ENCODE peak calls at places on chromosomes 7 and 10, in seven cellular contexts. One of them, this sample, is unnamed. For H4K20me1, the result is how much of the 10 kb centered on the place peaks cover.

GRCh38 chr10:69636626-69637550 is 6.8 kb downstream of the FAM241B start:
- DNase-seq in IMR-90: no peak
- DNase-seq in mammary epithelial cell: no peak
- DNase-seq in GM23338: peak
- DNase-seq in fibroblast of lung: no peak
- DNase-seq in GM23248: peak
- DNase-seq in neural progenitor cell: peak
- DNase-seq in this sample: no peak

GRCh38 chr7:48052748-48053147 is 17.4 kb downstream of the C7orf57 start:
- DNase-seq in IMR-90: peak
- DNase-seq in mammary epithelial cell: peak
- DNase-seq in GM23338: no peak
- DNase-seq in fibroblast of lung: peak
- DNase-seq in GM23248: peak
- DNase-seq in neural progenitor cell: no peak
- DNase-seq in this sample: peak

GRCh38 chr10:47165711-47166404 is 134.1 kb upstream of the GDF10 start:
- DNase-seq in IMR-90: peak
- DNase-seq in mammary epithelial cell: no peak
- DNase-seq in GM23338: no peak
- DNase-seq in fibroblast of lung: peak
- DNase-seq in GM23248: peak
- DNase-seq in neural progenitor cell: no peak
- DNase-seq in this sample: peak

GRCh38 chr10:100632027-100632426 is 96.3 kb downstream of the HIF1AN start:
- DNase-seq in IMR-90: no peak
- DNase-seq in mammary epithelial cell: no peak
- DNase-seq in GM23338: no peak
- DNase-seq in fibroblast of lung: no peak
- DNase-seq in GM23248: no peak
- DNase-seq in neural progenitor cell: no peak
- DNase-seq in this sample: no peak

GRCh38 chr10:112912441-112912911 is 37.6 kb upstream of the TCF7L2 start:
- DNase-seq in IMR-90: peak
- DNase-seq in mammary epithelial cell: no peak
- DNase-seq in GM23338: no peak
- DNase-seq in fibroblast of lung: peak
- DNase-seq in GM23248: no peak
- DNase-seq in neural progenitor cell: no peak
- DNase-seq in this sample: no peak

GRCh38 chr7:124033093-124033806 is 383 bp upstream of the TMEM229A start:
- DNase-seq in IMR-90: no peak
- DNase-seq in mammary epithelial cell: no peak
- DNase-seq in GM23338: peak
- DNase-seq in fibroblast of lung: peak
- DNase-seq in GM23248: peak
- DNase-seq in neural progenitor cell: peak
- DNase-seq in this sample: peak

GRCh38 chr10:132302911-132303310 is 4.8 kb downstream of the STK32C start:
- DNase-seq in IMR-90: no peak
- DNase-seq in mammary epithelial cell: no peak
- DNase-seq in GM23338: no peak
- DNase-seq in fibroblast of lung: no peak
- DNase-seq in GM23248: no peak
- DNase-seq in neural progenitor cell: no peak
- DNase-seq in this sample: no peak

GRCh38 chr10:131759347-131759746 is 141.5 kb upstream of the PPP2R2D start:
- DNase-seq in IMR-90: no peak
- DNase-seq in mammary epithelial cell: no peak
- DNase-seq in GM23338: no peak
- DNase-seq in fibroblast of lung: no peak
- DNase-seq in GM23248: no peak
- DNase-seq in neural progenitor cell: no peak
- DNase-seq in this sample: no peak

GRCh38 chr10:93600861-93601773 is at the start of gene RBP4:
- DNase-seq in IMR-90: peak
- DNase-seq in mammary epithelial cell: no peak
- DNase-seq in GM23338: peak
- DNase-seq in fibroblast of lung: peak
- DNase-seq in GM23248: peak
- DNase-seq in neural progenitor cell: peak
- DNase-seq in this sample: peak

GRCh38 chr7:142873871-142874270 is 11.7 kb downstream of the TRPV6 start:
- DNase-seq in IMR-90: no peak
- DNase-seq in mammary epithelial cell: no peak
- DNase-seq in GM23338: no peak
- DNase-seq in fibroblast of lung: no peak
- DNase-seq in GM23248: no peak
- DNase-seq in neural progenitor cell: no peak
- DNase-seq in this sample: no peak

GRCh38 chr10:17238445-17239275 is 10.6 kb downstream of the VIM start:
- DNase-seq in IMR-90: peak
- DNase-seq in mammary epithelial cell: peak
- DNase-seq in GM23338: no peak
- DNase-seq in fibroblast of lung: peak
- DNase-seq in GM23248: peak
- DNase-seq in neural progenitor cell: no peak
- DNase-seq in this sample: no peak

GRCh38 chr10:81042647-81043046 is 504.9 kb downstream of the SH2D4B start:
- DNase-seq in IMR-90: no peak
- DNase-seq in mammary epithelial cell: no peak
- DNase-seq in GM23338: no peak
- DNase-seq in fibroblast of lung: no peak
- DNase-seq in GM23248: no peak
- DNase-seq in neural progenitor cell: no peak
- DNase-seq in this sample: no peak

GRCh38 chr7:109611656-109612055 is 1042.0 kb downstream of the DNAJB9 start:
- DNase-seq in IMR-90: no peak
- DNase-seq in mammary epithelial cell: no peak
- DNase-seq in GM23338: no peak
- DNase-seq in fibroblast of lung: no peak
- DNase-seq in GM23248: no peak
- DNase-seq in neural progenitor cell: no peak
- DNase-seq in this sample: no peak

GRCh38 chr7:37394158-37394557 is 54.5 kb downstream of the ELMO1 start:
- DNase-seq in IMR-90: no peak
- DNase-seq in mammary epithelial cell: no peak
- DNase-seq in GM23338: no peak
- DNase-seq in fibroblast of lung: no peak
- DNase-seq in GM23248: no peak
- DNase-seq in neural progenitor cell: no peak
- DNase-seq in this sample: no peak

GRCh38 chr7:141381794-141382453 is 169.3 kb upstream of the AGK start:
- DNase-seq in IMR-90: no peak
- DNase-seq in mammary epithelial cell: no peak
- DNase-seq in GM23338: no peak
- DNase-seq in fibroblast of lung: no peak
- DNase-seq in GM23248: no peak
- DNase-seq in neural progenitor cell: no peak
- DNase-seq in this sample: no peak

GRCh38 chr10:77635402-77636227 is 2.0 kb downstream of the KCNMA1 start:
- DNase-seq in IMR-90: no peak
- DNase-seq in mammary epithelial cell: no peak
- DNase-seq in GM23338: peak
- DNase-seq in fibroblast of lung: no peak
- DNase-seq in GM23248: no peak
- DNase-seq in neural progenitor cell: peak
- DNase-seq in this sample: no peak

GRCh38 chr7:111958889-111959288 is 247.3 kb downstream of the DOCK4 start:
- DNase-seq in IMR-90: no peak
- DNase-seq in mammary epithelial cell: peak
- DNase-seq in GM23338: no peak
- DNase-seq in fibroblast of lung: no peak
- DNase-seq in GM23248: no peak
- DNase-seq in neural progenitor cell: no peak
- DNase-seq in this sample: no peak

GRCh38 chr10:44864042-44864436 is 47.1 kb upstream of the TMEM72 start:
- DNase-seq in IMR-90: no peak
- DNase-seq in mammary epithelial cell: peak
- DNase-seq in GM23338: peak
- DNase-seq in fibroblast of lung: peak
- DNase-seq in GM23248: peak
- DNase-seq in neural progenitor cell: peak
- DNase-seq in this sample: peak

GRCh38 chr7:138837627-138838026 is 39.6 kb upstream of the ATP6V0A4 start:
- DNase-seq in IMR-90: peak
- DNase-seq in mammary epithelial cell: no peak
- DNase-seq in GM23338: no peak
- DNase-seq in fibroblast of lung: peak
- DNase-seq in GM23248: no peak
- DNase-seq in neural progenitor cell: no peak
- DNase-seq in this sample: peak

GRCh38 chr7:2012044-2012900 is 220.5 kb downstream of the MAD1L1 start:
- DNase-seq in IMR-90: no peak
- DNase-seq in mammary epithelial cell: no peak
- DNase-seq in GM23338: no peak
- DNase-seq in fibroblast of lung: no peak
- DNase-seq in GM23248: no peak
- DNase-seq in neural progenitor cell: no peak
- DNase-seq in this sample: no peak

GRCh38 chr7:2014391-2015241 is 218.1 kb downstream of the MAD1L1 start:
- DNase-seq in IMR-90: no peak
- DNase-seq in mammary epithelial cell: no peak
- DNase-seq in GM23338: no peak
- DNase-seq in fibroblast of lung: no peak
- DNase-seq in GM23248: no peak
- DNase-seq in neural progenitor cell: no peak
- DNase-seq in this sample: no peak

GRCh38 chr7:2015251-2015871 is 217.4 kb downstream of the MAD1L1 start:
- DNase-seq in IMR-90: no peak
- DNase-seq in mammary epithelial cell: no peak
- DNase-seq in GM23338: no peak
- DNase-seq in fibroblast of lung: no peak
- DNase-seq in GM23248: no peak
- DNase-seq in neural progenitor cell: no peak
- DNase-seq in this sample: no peak

GRCh38 chr7:2012981-2013380 is 219.8 kb downstream of the MAD1L1 start:
- DNase-seq in IMR-90: peak
- DNase-seq in mammary epithelial cell: no peak
- DNase-seq in GM23338: no peak
- DNase-seq in fibroblast of lung: peak
- DNase-seq in GM23248: peak
- DNase-seq in neural progenitor cell: no peak
- DNase-seq in this sample: peak

GRCh38 chr7:2013381-2014311 is 219.1 kb downstream of the MAD1L1 start:
- DNase-seq in IMR-90: no peak
- DNase-seq in mammary epithelial cell: no peak
- DNase-seq in GM23338: no peak
- DNase-seq in fibroblast of lung: no peak
- DNase-seq in GM23248: no peak
- DNase-seq in neural progenitor cell: no peak
- DNase-seq in this sample: no peak
- H4K20me1 ChIP-seq in IMR-90: under half
- H4K20me1 ChIP-seq in mammary epithelial cell: under half
- H4K20me1 ChIP-seq in GM23338: under half
- H4K20me1 ChIP-seq in fibroblast of lung: under half
- H4K20me1 ChIP-seq in GM23248: under half
- H4K20me1 ChIP-seq in neural progenitor cell: under half
- H4K20me1 ChIP-seq in this sample: under half

GRCh38 chr10:91691255-91691654 is 58.4 kb upstream of the PPP1R3C start:
- DNase-seq in IMR-90: no peak
- DNase-seq in mammary epithelial cell: peak
- DNase-seq in GM23338: no peak
- DNase-seq in fibroblast of lung: no peak
- DNase-seq in GM23248: no peak
- DNase-seq in neural progenitor cell: no peak
- DNase-seq in this sample: no peak
- H2AFZ ChIP-seq in IMR-90: no peak
- H2AFZ ChIP-seq in mammary epithelial cell: peak
- H2AFZ ChIP-seq in GM23338: peak
- H2AFZ ChIP-seq in fibroblast of lung: no peak
- H2AFZ ChIP-seq in GM23248: no peak
- H2AFZ ChIP-seq in neural progenitor cell: no peak
- H2AFZ ChIP-seq in this sample: no peak

DNA sequence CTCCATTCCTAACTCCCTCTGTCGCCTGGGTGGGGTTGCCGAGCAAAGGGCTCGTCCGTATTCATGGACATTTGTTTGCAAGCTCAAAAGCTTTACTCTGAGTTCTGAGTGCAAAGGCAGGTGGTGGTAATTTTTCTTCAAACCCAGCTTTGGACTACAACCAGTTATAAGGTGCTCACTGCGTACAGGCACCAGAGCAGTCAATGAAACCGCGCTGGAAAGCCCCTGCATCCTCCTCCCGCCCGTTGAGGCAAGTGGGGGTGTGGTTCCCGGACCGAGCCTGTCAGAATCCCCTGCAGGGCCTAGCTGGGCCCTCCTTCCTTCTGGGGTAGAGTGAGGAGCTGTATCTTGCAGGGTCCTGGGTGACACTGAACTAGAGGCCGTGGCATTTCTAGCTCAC is 22.3 kb downstream of the AMZ1 start:
- DNase-seq in IMR-90: no peak
- DNase-seq in mammary epithelial cell: no peak
- DNase-seq in GM23338: no peak
- DNase-seq in fibroblast of lung: no peak
- DNase-seq in GM23248: no peak
- DNase-seq in neural progenitor cell: no peak
- DNase-seq in this sample: no peak
- H3K4me3 ChIP-seq in IMR-90: no peak
- H3K4me3 ChIP-seq in mammary epithelial cell: no peak
- H3K4me3 ChIP-seq in GM23338: no peak
- H3K4me3 ChIP-seq in fibroblast of lung: no peak
- H3K4me3 ChIP-seq in GM23248: peak
- H3K4me3 ChIP-seq in neural progenitor cell: no peak
- H3K4me3 ChIP-seq in this sample: no peak

GRCh38 chr10:95435548-95436279 is 125.5 kb downstream of the SORBS1 start:
- DNase-seq in IMR-90: no peak
- DNase-seq in mammary epithelial cell: no peak
- DNase-seq in GM23338: no peak
- DNase-seq in fibroblast of lung: no peak
- DNase-seq in GM23248: no peak
- DNase-seq in neural progenitor cell: no peak
- DNase-seq in this sample: no peak

GRCh38 chr10:95431900-95432342 is 129.2 kb downstream of the SORBS1 start:
- DNase-seq in IMR-90: no peak
- DNase-seq in mammary epithelial cell: peak
- DNase-seq in GM23338: no peak
- DNase-seq in fibroblast of lung: no peak
- DNase-seq in GM23248: no peak
- DNase-seq in neural progenitor cell: no peak
- DNase-seq in this sample: no peak

GRCh38 chr10:95430231-95430951 is 130.8 kb downstream of the SORBS1 start:
- DNase-seq in IMR-90: peak
- DNase-seq in mammary epithelial cell: peak
- DNase-seq in GM23338: peak
- DNase-seq in fibroblast of lung: peak
- DNase-seq in GM23248: peak
- DNase-seq in neural progenitor cell: peak
- DNase-seq in this sample: peak

GRCh38 chr10:95437669-95438068 is 123.5 kb downstream of the SORBS1 start:
- DNase-seq in IMR-90: no peak
- DNase-seq in mammary epithelial cell: no peak
- DNase-seq in GM23338: no peak
- DNase-seq in fibroblast of lung: no peak
- DNase-seq in GM23248: no peak
- DNase-seq in neural progenitor cell: no peak
- DNase-seq in this sample: no peak

DNA sequence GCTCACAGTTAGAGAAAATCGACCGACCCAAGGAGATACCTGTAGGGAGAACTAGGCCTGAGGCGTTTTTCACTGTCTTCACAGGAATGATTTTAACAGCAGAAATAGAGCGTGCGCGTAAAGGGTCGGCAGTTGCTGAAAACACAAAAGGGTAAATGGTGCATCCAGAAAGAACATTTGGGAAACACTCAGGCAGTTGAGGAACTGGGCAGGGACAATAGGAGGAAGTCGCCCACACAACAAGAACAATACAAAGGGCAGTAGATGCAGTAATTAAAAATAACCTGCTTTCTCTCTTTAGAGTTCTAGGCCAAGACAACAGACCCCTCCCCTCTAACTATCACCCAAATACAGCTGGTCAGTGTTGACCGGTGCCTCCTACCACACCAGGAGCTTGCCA is 126.6 kb downstream of the SORBS1 start:
- DNase-seq in IMR-90: no peak
- DNase-seq in mammary epithelial cell: no peak
- DNase-seq in GM23338: no peak
- DNase-seq in fibroblast of lung: no peak
- DNase-seq in GM23248: no peak
- DNase-seq in neural progenitor cell: no peak
- DNase-seq in this sample: no peak
- H4K20me1 ChIP-seq in IMR-90: under half
- H4K20me1 ChIP-seq in mammary epithelial cell: under half
- H4K20me1 ChIP-seq in GM23338: under half
- H4K20me1 ChIP-seq in fibroblast of lung: under half
- H4K20me1 ChIP-seq in GM23248: under half
- H4K20me1 ChIP-seq in neural progenitor cell: under half
- H4K20me1 ChIP-seq in this sample: under half